ENCODE peak calls at places on chromosome 10, in nine cellular contexts. One of them, this sample, is unnamed.

GRCh38 chr10:79090134-79090803 is 21.5 kb downstream of the ZMIZ1 start:
- DNase-seq in heart right ventricle: no peak
- DNase-seq in GM12865: peak; percentile 38
- DNase-seq in fibroblast of lung: no peak
- DNase-seq in NB4: peak; percentile 79
- DNase-seq in DND-41: peak; percentile 18
- DNase-seq in colonic mucosa: no peak
- DNase-seq in adrenal gland: no peak
- DNase-seq in AG09309: no peak
- DNase-seq in this sample: no peak

GRCh38 chr10:118116555-118117311 is 70.0 kb upstream of the RAB11FIP2 start:
- DNase-seq in heart right ventricle: no peak
- DNase-seq in GM12865: no peak
- DNase-seq in fibroblast of lung: no peak
- DNase-seq in NB4: no peak
- DNase-seq in DND-41: no peak
- DNase-seq in colonic mucosa: no peak
- DNase-seq in adrenal gland: no peak
- DNase-seq in AG09309: no peak
- DNase-seq in this sample: no peak

GRCh38 chr10:132476146-132477065 is 61.2 kb upstream of the INPP5A start:
- DNase-seq in heart right ventricle: no peak
- DNase-seq in GM12865: no peak
- DNase-seq in fibroblast of lung: no peak
- DNase-seq in NB4: no peak
- DNase-seq in DND-41: no peak
- DNase-seq in colonic mucosa: no peak
- DNase-seq in adrenal gland: no peak
- DNase-seq in AG09309: no peak
- DNase-seq in this sample: no peak

GRCh38 chr10:63919576-63920279 is 398.5 kb downstream of the REEP3 start:
- DNase-seq in heart right ventricle: no peak
- DNase-seq in GM12865: no peak
- DNase-seq in fibroblast of lung: no peak
- DNase-seq in NB4: peak; percentile 53
- DNase-seq in DND-41: no peak
- DNase-seq in colonic mucosa: no peak
- DNase-seq in adrenal gland: no peak
- DNase-seq in AG09309: no peak
- DNase-seq in this sample: no peak

GRCh38 chr10:101615760-101616116 is 27.6 kb downstream of the DPCD start:
- DNase-seq in heart right ventricle: no peak
- DNase-seq in GM12865: no peak
- DNase-seq in fibroblast of lung: no peak
- DNase-seq in NB4: no peak
- DNase-seq in DND-41: no peak
- DNase-seq in colonic mucosa: no peak
- DNase-seq in adrenal gland: no peak
- DNase-seq in AG09309: no peak
- DNase-seq in this sample: no peak

GRCh38 chr10:31836569-31837406 is 91.8 kb downstream of the ARHGAP12 start:
- DNase-seq in heart right ventricle: no peak
- DNase-seq in GM12865: peak; percentile 73
- DNase-seq in fibroblast of lung: peak; percentile 63
- DNase-seq in NB4: peak; percentile 34
- DNase-seq in DND-41: peak; percentile 17
- DNase-seq in colonic mucosa: no peak
- DNase-seq in adrenal gland: peak; percentile 23
- DNase-seq in AG09309: no peak
- DNase-seq in this sample: no peak

GRCh38 chr10:100653957-100654834 is 91.2 kb upstream of the PAX2 start:
- DNase-seq in heart right ventricle: no peak
- DNase-seq in GM12865: no peak
- DNase-seq in fibroblast of lung: peak; percentile 33
- DNase-seq in NB4: peak; percentile 67
- DNase-seq in DND-41: peak; percentile 67
- DNase-seq in colonic mucosa: no peak
- DNase-seq in adrenal gland: peak; percentile 25
- DNase-seq in AG09309: no peak
- DNase-seq in this sample: no peak

GRCh38 chr10:71644307-71645180 is 75.0 kb downstream of the C10orf105 start:
- DNase-seq in heart right ventricle: no peak
- DNase-seq in GM12865: peak; percentile 62
- DNase-seq in fibroblast of lung: no peak
- DNase-seq in NB4: no peak
- DNase-seq in DND-41: no peak
- DNase-seq in colonic mucosa: no peak
- DNase-seq in adrenal gland: no peak
- DNase-seq in AG09309: no peak
- DNase-seq in this sample: no peak

GRCh38 chr10:114735946-114736345 is 77.9 kb upstream of the ABLIM1 start:
- DNase-seq in heart right ventricle: no peak
- DNase-seq in GM12865: no peak
- DNase-seq in fibroblast of lung: no peak
- DNase-seq in NB4: no peak
- DNase-seq in DND-41: no peak
- DNase-seq in colonic mucosa: no peak
- DNase-seq in adrenal gland: no peak
- DNase-seq in AG09309: no peak
- DNase-seq in this sample: no peak

GRCh38 chr10:32190890-32191491 is 134.8 kb upstream of the KIF5B start:
- DNase-seq in heart right ventricle: no peak
- DNase-seq in GM12865: peak; percentile 62
- DNase-seq in fibroblast of lung: peak; percentile 57
- DNase-seq in NB4: peak; percentile 52
- DNase-seq in DND-41: no peak
- DNase-seq in colonic mucosa: no peak
- DNase-seq in adrenal gland: no peak
- DNase-seq in AG09309: no peak
- DNase-seq in this sample: no peak

GRCh38 chr10:33333260-33334169 is 952 bp downstream of the NRP1 start:
- DNase-seq in heart right ventricle: no peak
- DNase-seq in GM12865: peak; percentile 18
- DNase-seq in fibroblast of lung: no peak
- DNase-seq in NB4: peak; percentile 75
- DNase-seq in DND-41: peak; percentile 75
- DNase-seq in colonic mucosa: peak; percentile 27
- DNase-seq in adrenal gland: peak; percentile 21
- DNase-seq in AG09309: no peak
- DNase-seq in this sample: no peak

GRCh38 chr10:59323036-59323459 is 39.3 kb downstream of the FAM13C start:
- DNase-seq in heart right ventricle: no peak
- DNase-seq in GM12865: no peak
- DNase-seq in fibroblast of lung: peak; percentile 66
- DNase-seq in NB4: no peak
- DNase-seq in DND-41: no peak
- DNase-seq in colonic mucosa: peak; percentile 18
- DNase-seq in adrenal gland: no peak
- DNase-seq in AG09309: no peak
- DNase-seq in this sample: no peak

GRCh38 chr10:3720228-3721019 is 64.6 kb downstream of the KLF6 start:
- DNase-seq in heart right ventricle: no peak
- DNase-seq in GM12865: peak; percentile 12
- DNase-seq in fibroblast of lung: peak; percentile 98
- DNase-seq in NB4: peak; percentile 96
- DNase-seq in DND-41: no peak
- DNase-seq in colonic mucosa: no peak
- DNase-seq in adrenal gland: peak; percentile 25
- DNase-seq in AG09309: peak; percentile 95
- DNase-seq in this sample: peak; percentile 4

GRCh38 chr10:61992683-61993629 is 91.5 kb downstream of the ARID5B start:
- DNase-seq in heart right ventricle: no peak
- DNase-seq in GM12865: peak; percentile 80
- DNase-seq in fibroblast of lung: peak; percentile 98
- DNase-seq in NB4: peak; percentile 55
- DNase-seq in DND-41: no peak
- DNase-seq in colonic mucosa: peak; percentile 62
- DNase-seq in adrenal gland: peak; percentile 75
- DNase-seq in AG09309: peak; percentile 95
- DNase-seq in this sample: no peak

GRCh38 chr10:28996947-28997551 is 291.8 kb upstream of the LYZL1 start:
- DNase-seq in heart right ventricle: no peak
- DNase-seq in GM12865: no peak
- DNase-seq in fibroblast of lung: no peak
- DNase-seq in NB4: no peak
- DNase-seq in DND-41: no peak
- DNase-seq in colonic mucosa: no peak
- DNase-seq in adrenal gland: no peak
- DNase-seq in AG09309: no peak
- DNase-seq in this sample: no peak

GRCh38 chr10:63713191-63714144 is 192.3 kb downstream of the REEP3 start:
- DNase-seq in heart right ventricle: peak; percentile 85
- DNase-seq in GM12865: no peak
- DNase-seq in fibroblast of lung: peak; percentile 91
- DNase-seq in NB4: no peak
- DNase-seq in DND-41: no peak
- DNase-seq in colonic mucosa: peak; percentile 91
- DNase-seq in adrenal gland: peak; percentile 68
- DNase-seq in AG09309: no peak
- DNase-seq in this sample: no peak

GRCh38 chr10:43299579-43299978 is 32.7 kb upstream of the RASGEF1A start:
- DNase-seq in heart right ventricle: no peak
- DNase-seq in GM12865: no peak
- DNase-seq in fibroblast of lung: no peak
- DNase-seq in NB4: no peak
- DNase-seq in DND-41: peak; percentile 54
- DNase-seq in colonic mucosa: no peak
- DNase-seq in adrenal gland: no peak
- DNase-seq in AG09309: no peak
- DNase-seq in this sample: no peak

GRCh38 chr10:65670087-65670486 is 1255.7 kb upstream of the LRRTM3 start:
- DNase-seq in heart right ventricle: no peak
- DNase-seq in GM12865: no peak
- DNase-seq in fibroblast of lung: peak; percentile 42
- DNase-seq in NB4: no peak
- DNase-seq in DND-41: no peak
- DNase-seq in colonic mucosa: no peak
- DNase-seq in adrenal gland: no peak
- DNase-seq in AG09309: no peak
- DNase-seq in this sample: no peak

GRCh38 chr10:46223064-46223480 is 63.7 kb upstream of the ANTXRL start:
- DNase-seq in heart right ventricle: no peak
- DNase-seq in GM12865: peak; percentile 23
- DNase-seq in fibroblast of lung: no peak
- DNase-seq in NB4: peak; percentile 31
- DNase-seq in DND-41: peak; percentile 22
- DNase-seq in colonic mucosa: peak; percentile 15
- DNase-seq in adrenal gland: no peak
- DNase-seq in AG09309: no peak
- DNase-seq in this sample: no peak

GRCh38 chr10:119191881-119192280 is 13.3 kb upstream of the PRDX3 start:
- DNase-seq in heart right ventricle: no peak
- DNase-seq in GM12865: no peak
- DNase-seq in fibroblast of lung: no peak
- DNase-seq in NB4: no peak
- DNase-seq in DND-41: no peak
- DNase-seq in colonic mucosa: no peak
- DNase-seq in adrenal gland: no peak
- DNase-seq in AG09309: no peak
- DNase-seq in this sample: no peak

DNA sequence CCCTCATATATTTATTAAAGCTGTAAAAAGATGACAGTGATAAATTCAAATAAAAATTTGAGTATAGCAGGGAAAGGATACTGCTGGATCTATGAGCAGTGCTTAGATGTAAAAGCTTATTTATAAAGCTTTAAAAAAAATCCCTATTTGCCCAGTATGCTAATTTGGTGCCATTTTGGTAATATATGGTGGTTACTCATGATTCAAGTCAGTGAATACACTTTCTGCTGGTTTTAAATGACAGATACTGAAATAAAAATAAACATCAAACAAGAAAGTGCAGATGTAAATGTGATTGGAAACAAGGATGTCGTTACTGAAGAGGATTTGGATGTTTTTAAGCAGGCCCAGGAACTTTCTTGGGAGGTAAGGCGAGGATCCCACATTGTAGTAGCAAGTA is 134.4 kb upstream of the SAMD8 start:
- DNase-seq in heart right ventricle: no peak
- DNase-seq in GM12865: no peak
- DNase-seq in fibroblast of lung: no peak
- DNase-seq in NB4: no peak
- DNase-seq in DND-41: no peak
- DNase-seq in colonic mucosa: no peak
- DNase-seq in adrenal gland: no peak
- DNase-seq in AG09309: no peak
- DNase-seq in this sample: no peak
- H3K4me3 ChIP-seq in heart right ventricle: no peak overlapping the region
- H3K4me3 ChIP-seq in GM12865: peak overlapping the region; percentile 16
- H3K4me3 ChIP-seq in fibroblast of lung: no peak overlapping the region
- H3K4me3 ChIP-seq in NB4: no peak overlapping the region
- H3K4me3 ChIP-seq in DND-41: no peak overlapping the region
- H3K4me3 ChIP-seq in colonic mucosa: no peak overlapping the region
- H3K4me3 ChIP-seq in adrenal gland: no peak overlapping the region
- H3K4me3 ChIP-seq in AG09309: no peak overlapping the region
- H3K4me3 ChIP-seq in this sample: no peak overlapping the region

GRCh38 chr10:35639651-35640311 is 2.3 kb downstream of the FZD8 start:
- DNase-seq in heart right ventricle: peak; percentile 21
- DNase-seq in GM12865: peak; percentile 18
- DNase-seq in fibroblast of lung: peak; percentile 33
- DNase-seq in NB4: no peak
- DNase-seq in DND-41: no peak
- DNase-seq in colonic mucosa: peak; percentile 28
- DNase-seq in adrenal gland: peak; percentile 13
- DNase-seq in AG09309: no peak
- DNase-seq in this sample: no peak
- TF ChIP-seq CTCF in heart right ventricle: peak; percentile 22
- TF ChIP-seq CTCF in GM12865: no peak
- TF ChIP-seq CTCF in fibroblast of lung: no peak
- TF ChIP-seq CTCF in NB4: no peak
- TF ChIP-seq CTCF in DND-41: no peak
- TF ChIP-seq CTCF in colonic mucosa: no peak
- TF ChIP-seq CTCF in adrenal gland: no peak
- TF ChIP-seq CTCF in AG09309: peak; percentile 29
- TF ChIP-seq CTCF in this sample: no peak

GRCh38 chr10:34526758-34527730 is 288.1 kb downstream of the PARD3 start:
- DNase-seq in heart right ventricle: no peak
- DNase-seq in GM12865: peak; percentile 14
- DNase-seq in fibroblast of lung: peak; percentile 94
- DNase-seq in NB4: no peak
- DNase-seq in DND-41: no peak
- DNase-seq in colonic mucosa: no peak
- DNase-seq in adrenal gland: peak; percentile 58
- DNase-seq in AG09309: peak; percentile 95
- DNase-seq in this sample: peak; percentile 91
- H3K4me3 ChIP-seq in heart right ventricle: no peak overlapping the region
- H3K4me3 ChIP-seq in GM12865: no peak overlapping the region
- H3K4me3 ChIP-seq in fibroblast of lung: no peak overlapping the region
- H3K4me3 ChIP-seq in NB4: no peak overlapping the region
- H3K4me3 ChIP-seq in DND-41: no peak overlapping the region
- H3K4me3 ChIP-seq in colonic mucosa: no peak overlapping the region
- H3K4me3 ChIP-seq in adrenal gland: no peak overlapping the region
- H3K4me3 ChIP-seq in AG09309: peak overlapping the region; percentile 5
- H3K4me3 ChIP-seq in this sample: peak overlapping the region; percentile 18

DNA sequence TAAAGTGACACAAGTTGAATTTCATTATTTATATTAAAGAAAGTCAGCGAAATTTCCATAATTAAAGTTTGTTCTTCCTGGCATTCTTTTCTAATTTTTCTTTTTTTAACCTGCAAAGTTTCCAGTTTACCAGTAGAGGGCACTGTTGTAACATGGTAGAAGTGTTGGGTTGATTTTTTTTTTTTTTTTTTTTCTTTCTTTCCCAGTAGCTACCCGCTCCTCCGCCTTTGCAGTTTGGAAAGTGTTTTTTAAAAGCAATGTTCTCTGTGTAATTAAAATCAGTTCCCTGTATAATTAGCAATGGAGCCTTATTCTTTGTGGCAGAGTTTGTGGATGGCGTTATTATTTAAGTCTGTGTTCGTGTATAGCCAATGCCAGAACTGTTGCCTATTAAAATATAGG is 53.7 kb downstream of the TAF3 start:
- DNase-seq in heart right ventricle: no peak
- DNase-seq in GM12865: peak; percentile 7
- DNase-seq in fibroblast of lung: peak; percentile 37
- DNase-seq in NB4: peak; percentile 22
- DNase-seq in DND-41: no peak
- DNase-seq in colonic mucosa: no peak
- DNase-seq in adrenal gland: no peak
- DNase-seq in AG09309: no peak
- DNase-seq in this sample: no peak
- TF ChIP-seq CTCF in heart right ventricle: peak; percentile 84
- TF ChIP-seq CTCF in GM12865: peak; percentile 55
- TF ChIP-seq CTCF in fibroblast of lung: peak; percentile 48
- TF ChIP-seq CTCF in NB4: peak; percentile 25
- TF ChIP-seq CTCF in DND-41: peak; percentile 82
- TF ChIP-seq CTCF in colonic mucosa: peak; percentile 83
- TF ChIP-seq CTCF in adrenal gland: peak; percentile 57
- TF ChIP-seq CTCF in AG09309: peak; percentile 58
- TF ChIP-seq CTCF in this sample: peak; percentile 46

This sample was measured in HFF-Myc.